ENCODE peak calls at places on chromosomes 13 and 19, in nine cellular contexts. T is pancreas; D is head of caudate nucleus; S is NCI-H748 treated with DMSO at 0.1 percent for 48 hours; B is NCI-H1092; Q is dorsolateral prefrontal cortex; J is stimulated activated CD4-positive, alpha-beta T cell treated with anti-CD3 and anti-CD28 coated beads, TNF-alpha, amount 100 ng/mL, for 1 hour; Y is omental fat pad; V is CD4-positive, alpha-beta T cell. N is an unnamed sample.

GRCh38 chr19:10517760-10518443 is 655 bp upstream of the S1PR5 start:
- DNase-seq in B (no peak), J (no peak), S (peak; percentile 30), T (no peak), V (no peak), D (no peak), Q (peak; percentile 53), Y (no peak), N (peak; percentile 62)

GRCh38 chr13:77674802-77675201 is 22.7 kb upstream of the SLAIN1 start:
- DNase-seq in T (no peak), B (no peak), J (no peak), V (no peak), S (no peak), D (no peak), Y (no peak), Q (no peak), N (no peak)

GRCh38 chr13:104737713-104738112 is 1671.5 kb upstream of the SLC10A2 start:
- DNase-seq in V (no peak), S (no peak), D (no peak), B (no peak), Y (no peak), Q (no peak), T (no peak), J (no peak), N (no peak)

GRCh38 chr19:1261863-1262686 is 7.1 kb upstream of the CIRBP start:
- DNase-seq in B (no peak), V (no peak), T (peak; percentile 97), Y (no peak), J (no peak), D (no peak), Q (no peak), S (no peak), N (peak; percentile 85)

GRCh38 chr19:51016798-51017683 is 2.5 kb downstream of the KLK10 start:
- DNase-seq in T (peak; percentile 79), D (peak; percentile 58), Y (no peak), Q (peak; percentile 79), V (peak; percentile 66), B (peak; percentile 26), J (peak; percentile 5), S (peak; percentile 29), N (peak; percentile 66)

GRCh38 chr19:2887391-2887914 is 13.3 kb upstream of the ZNF57 start:
- DNase-seq in Q (no peak), J (no peak), S (peak; percentile 35), Y (no peak), T (peak; percentile 35), B (peak; percentile 59), D (no peak), V (no peak), N (peak; percentile 80)

GRCh38 chr13:23703241-23703640 is 133.0 kb downstream of the TNFRSF19 start:
- DNase-seq in B (no peak), J (no peak), S (no peak), D (no peak), Y (no peak), Q (no peak), V (no peak), T (no peak), N (peak; percentile 20)

GRCh38 chr13:40789275-40790231 is at the start of gene SLC25A15:
- DNase-seq in D (no peak), Y (no peak), T (peak; percentile 89), Q (no peak), J (peak; percentile 46), S (peak; percentile 29), V (peak; percentile 75), B (peak; percentile 45), N (peak; percentile 89)

GRCh38 chr19:35396240-35396885 is 25.5 kb downstream of the GPR42 start:
- DNase-seq in B (no peak), Y (no peak), T (no peak), V (no peak), Q (no peak), J (no peak), D (no peak), S (no peak), N (no peak)

GRCh38 chr13:112638919-112639318 is 50.9 kb upstream of the ATP11A start:
- DNase-seq in V (no peak), Q (no peak), S (no peak), J (no peak), B (no peak), Y (no peak), T (no peak), D (no peak), N (no peak)

GRCh38 chr13:96020155-96020575 is 33.0 kb downstream of the UGGT2 start:
- DNase-seq in S (peak; percentile 64), Y (no peak), V (no peak), T (peak; percentile 72), J (no peak), D (peak; percentile 21), Q (peak; percentile 35), B (peak; percentile 38), N (peak; percentile 73)

GRCh38 chr19:16327131-16327450 is 2.5 kb downstream of the KLF2 start:
- DNase-seq in J (no peak), Y (no peak), D (no peak), S (no peak), B (no peak), Q (no peak), T (no peak), V (no peak), N (peak; percentile 28)

GRCh38 chr13:29513981-29514719 is 81.3 kb downstream of the SLC7A1 start:
- DNase-seq in Q (no peak), Y (no peak), J (no peak), D (no peak), V (no peak), T (no peak), S (no peak), B (no peak), N (peak; percentile 82)

GRCh38 chr19:17205237-17206140 is 9.7 kb upstream of the USE1 start:
- DNase-seq in J (peak; percentile 41), V (peak; percentile 68), Y (peak; percentile 49), B (peak; percentile 56), S (no peak), T (peak; percentile 78), D (peak; percentile 49), Q (peak; percentile 68), N (peak; percentile 69)

GRCh38 chr13:58906329-58907007 is 1257.3 kb downstream of the DIAPH3 start:
- DNase-seq in S (no peak), Y (no peak), T (no peak), Q (peak; percentile 27), D (no peak), J (no peak), V (no peak), B (no peak), N (no peak)

GRCh38 chr19:16698914-16699313 is 20.7 kb upstream of the NWD1 start:
- DNase-seq in V (no peak), J (no peak), Y (no peak), S (no peak), B (no peak), D (no peak), Q (no peak), T (no peak), N (no peak)

GRCh38 chr19:35206855-35207254 is 21.7 kb downstream of the FAM187B start:
- DNase-seq in D (no peak), B (no peak), T (no peak), Y (no peak), S (no peak), J (no peak), Q (no peak), V (no peak), N (no peak)

GRCh38 chr19:31818740-31819228 is 469.5 kb upstream of the TSHZ3 start:
- DNase-seq in J (no peak), Q (no peak), Y (no peak), D (no peak), V (no peak), T (no peak), S (no peak), B (no peak), N (no peak)

GRCh38 chr13:95319551-95320274 is 18.5 kb upstream of the ABCC4 start:
- DNase-seq in Y (no peak), Q (no peak), B (no peak), V (no peak), T (no peak), J (no peak), S (no peak), D (no peak), N (no peak)

N was measured in GM23248.